ENCODE peak calls at places on chromosomes 3 and 15, in nine cellular contexts. One of them, this sample, is unnamed.
A peak's percentile ranks its signal among the peaks of the same experiment; 100 is the strongest.

GRCh38 chr3:43948013-43948412 is 257.3 kb downstream of the ABHD5 start:
- DNase-seq in left lung: no peak
- DNase-seq in Karpas-422: no peak
- DNase-seq in IMR-90: no peak
- DNase-seq in GM23338: no peak
- DNase-seq in ovary: no peak
- DNase-seq in stomach: no peak
- DNase-seq in pancreas: no peak
- DNase-seq in neural progenitor cell: no peak
- DNase-seq in this sample: no peak

GRCh38 chr3:71103430-71103881 is 480.1 kb downstream of the FOXP1 start:
- DNase-seq in pancreas: peak; percentile 44
- DNase-seq in neural progenitor cell: no peak
- DNase-seq in IMR-90: peak; percentile 62
- DNase-seq in stomach: peak; percentile 62
- DNase-seq in ovary: no peak
- DNase-seq in left lung: peak; percentile 61
- DNase-seq in Karpas-422: no peak
- DNase-seq in GM23338: no peak
- DNase-seq in this sample: no peak

GRCh38 chr15:63234479-63234878 is 42.9 kb upstream of the APH1B start:
- DNase-seq in ovary: no peak
- DNase-seq in left lung: peak; percentile 75
- DNase-seq in GM23338: peak; percentile 38
- DNase-seq in Karpas-422: no peak
- DNase-seq in stomach: peak; percentile 63
- DNase-seq in neural progenitor cell: no peak
- DNase-seq in IMR-90: peak; percentile 74
- DNase-seq in pancreas: no peak
- DNase-seq in this sample: no peak

GRCh38 chr15:96332854-96333193 is 2.3 kb downstream of the NR2F2 start:
- DNase-seq in stomach: no peak
- DNase-seq in Karpas-422: no peak
- DNase-seq in neural progenitor cell: no peak
- DNase-seq in pancreas: no peak
- DNase-seq in GM23338: no peak
- DNase-seq in ovary: no peak
- DNase-seq in IMR-90: no peak
- DNase-seq in left lung: no peak
- DNase-seq in this sample: no peak

GRCh38 chr3:5002174-5002870 is 23.1 kb downstream of the BHLHE40 start:
- DNase-seq in pancreas: no peak
- DNase-seq in ovary: no peak
- DNase-seq in Karpas-422: no peak
- DNase-seq in stomach: no peak
- DNase-seq in IMR-90: no peak
- DNase-seq in left lung: no peak
- DNase-seq in GM23338: no peak
- DNase-seq in neural progenitor cell: no peak
- DNase-seq in this sample: peak; percentile 82

GRCh38 chr15:56016281-56016680 is 22.9 kb upstream of the NEDD4 start:
- DNase-seq in GM23338: no peak
- DNase-seq in neural progenitor cell: no peak
- DNase-seq in Karpas-422: no peak
- DNase-seq in ovary: no peak
- DNase-seq in pancreas: no peak
- DNase-seq in left lung: no peak
- DNase-seq in IMR-90: no peak
- DNase-seq in stomach: no peak
- DNase-seq in this sample: no peak

GRCh38 chr3:18098960-18099587 is 326.1 kb downstream of the SATB1 start:
- DNase-seq in pancreas: no peak
- DNase-seq in left lung: no peak
- DNase-seq in neural progenitor cell: no peak
- DNase-seq in stomach: no peak
- DNase-seq in IMR-90: peak; percentile 85
- DNase-seq in Karpas-422: no peak
- DNase-seq in GM23338: peak; percentile 12
- DNase-seq in ovary: no peak
- DNase-seq in this sample: no peak

GRCh38 chr3:174430986-174431385 is 428.1 kb upstream of the NAALADL2 start:
- DNase-seq in Karpas-422: no peak
- DNase-seq in neural progenitor cell: peak; percentile 53
- DNase-seq in ovary: no peak
- DNase-seq in IMR-90: no peak
- DNase-seq in stomach: no peak
- DNase-seq in pancreas: no peak
- DNase-seq in left lung: no peak
- DNase-seq in GM23338: no peak
- DNase-seq in this sample: no peak

GRCh38 chr3:156948402-156949210 is 122.5 kb downstream of the LEKR1 start:
- DNase-seq in Karpas-422: peak; percentile 44
- DNase-seq in stomach: no peak
- DNase-seq in neural progenitor cell: no peak
- DNase-seq in GM23338: no peak
- DNase-seq in ovary: no peak
- DNase-seq in left lung: no peak
- DNase-seq in pancreas: no peak
- DNase-seq in IMR-90: no peak
- DNase-seq in this sample: no peak

GRCh38 chr3:46948830-46949671 is 27.5 kb downstream of the CCDC12 start:
- DNase-seq in Karpas-422: no peak
- DNase-seq in neural progenitor cell: no peak
- DNase-seq in IMR-90: no peak
- DNase-seq in ovary: no peak
- DNase-seq in left lung: peak; percentile 79
- DNase-seq in GM23338: peak; percentile 41
- DNase-seq in stomach: peak; percentile 60
- DNase-seq in pancreas: no peak
- DNase-seq in this sample: no peak

GRCh38 chr3:31230425-31230824 is 302.3 kb upstream of the STT3B start:
- DNase-seq in stomach: no peak
- DNase-seq in IMR-90: no peak
- DNase-seq in Karpas-422: no peak
- DNase-seq in left lung: no peak
- DNase-seq in GM23338: no peak
- DNase-seq in pancreas: no peak
- DNase-seq in neural progenitor cell: no peak
- DNase-seq in ovary: no peak
- DNase-seq in this sample: no peak

GRCh38 chr15:59157840-59158700 is 48.6 kb upstream of the LDHAL6B start:
- DNase-seq in pancreas: no peak
- DNase-seq in GM23338: no peak
- DNase-seq in Karpas-422: no peak
- DNase-seq in ovary: no peak
- DNase-seq in left lung: no peak
- DNase-seq in IMR-90: no peak
- DNase-seq in stomach: no peak
- DNase-seq in neural progenitor cell: no peak
- DNase-seq in this sample: no peak

DNA sequence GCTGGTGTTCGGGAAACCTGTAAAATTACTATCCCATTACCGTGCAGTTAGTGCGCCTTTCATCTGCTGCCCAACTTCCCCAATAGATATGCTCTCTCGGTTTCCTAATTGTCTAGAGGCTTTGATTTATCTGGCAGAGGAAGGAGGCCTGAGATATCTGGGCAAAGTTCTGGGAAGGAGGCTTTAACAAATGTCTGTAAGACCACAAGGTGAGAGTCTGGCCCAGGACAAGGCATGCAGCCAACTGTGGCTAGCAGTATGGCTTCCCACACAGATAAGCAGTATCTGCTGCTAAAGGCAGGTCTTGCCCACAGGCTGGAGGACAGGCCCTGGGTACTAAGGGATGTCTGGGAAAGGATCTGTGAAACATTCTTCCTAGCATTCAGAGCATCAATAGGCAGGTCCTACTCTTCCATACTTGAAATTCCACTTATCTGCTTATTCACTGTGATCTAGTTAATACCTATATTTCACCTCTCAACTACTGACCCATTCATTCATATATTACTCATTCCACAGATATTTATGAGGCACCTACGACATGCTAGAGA is 130.0 kb upstream of the SLC2A2 start:
- DNase-seq in left lung: no peak
- DNase-seq in IMR-90: no peak
- DNase-seq in Karpas-422: no peak
- DNase-seq in pancreas: no peak
- DNase-seq in neural progenitor cell: no peak
- DNase-seq in stomach: no peak
- DNase-seq in ovary: no peak
- DNase-seq in GM23338: no peak
- DNase-seq in this sample: no peak
- H3K4me3 ChIP-seq in left lung: no peak overlapping the region
- H3K4me3 ChIP-seq in IMR-90: no peak overlapping the region
- H3K4me3 ChIP-seq in Karpas-422: no peak overlapping the region
- H3K4me3 ChIP-seq in pancreas: no peak overlapping the region
- H3K4me3 ChIP-seq in neural progenitor cell: no peak overlapping the region
- H3K4me3 ChIP-seq in stomach: no peak overlapping the region
- H3K4me3 ChIP-seq in ovary: no peak overlapping the region
- H3K4me3 ChIP-seq in GM23338: no peak overlapping the region
- H3K4me3 ChIP-seq in this sample: no peak overlapping the region

GRCh38 chr3:2465842-2466241 is 367.2 kb downstream of the CNTN4 start:
- DNase-seq in neural progenitor cell: no peak
- DNase-seq in pancreas: no peak
- DNase-seq in Karpas-422: no peak
- DNase-seq in left lung: no peak
- DNase-seq in IMR-90: no peak
- DNase-seq in GM23338: no peak
- DNase-seq in ovary: no peak
- DNase-seq in stomach: no peak
- DNase-seq in this sample: no peak
- H3K27ac ChIP-seq in neural progenitor cell: no peak overlapping the region
- H3K27ac ChIP-seq in pancreas: no peak overlapping the region
- H3K27ac ChIP-seq in Karpas-422: no peak overlapping the region
- H3K27ac ChIP-seq in left lung: no peak overlapping the region
- H3K27ac ChIP-seq in IMR-90: no peak overlapping the region
- H3K27ac ChIP-seq in GM23338: no peak overlapping the region
- H3K27ac ChIP-seq in ovary: no peak overlapping the region
- H3K27ac ChIP-seq in stomach: no peak overlapping the region
- H3K27ac ChIP-seq in this sample: no peak overlapping the region

GRCh38 chr3:113908133-113908532 is 39.7 kb upstream of the ZDHHC23 start:
- DNase-seq in Karpas-422: no peak
- DNase-seq in GM23338: no peak
- DNase-seq in ovary: no peak
- DNase-seq in IMR-90: no peak
- DNase-seq in neural progenitor cell: no peak
- DNase-seq in stomach: no peak
- DNase-seq in left lung: no peak
- DNase-seq in pancreas: no peak
- DNase-seq in this sample: no peak

GRCh38 chr3:113910966-113911365 is 36.8 kb upstream of the ZDHHC23 start:
- DNase-seq in IMR-90: peak; percentile 21
- DNase-seq in neural progenitor cell: no peak
- DNase-seq in ovary: no peak
- DNase-seq in GM23338: no peak
- DNase-seq in Karpas-422: no peak
- DNase-seq in left lung: no peak
- DNase-seq in pancreas: no peak
- DNase-seq in stomach: no peak
- DNase-seq in this sample: no peak

GRCh38 chr3:113914646-113915045 is 33.2 kb upstream of the ZDHHC23 start:
- DNase-seq in left lung: no peak
- DNase-seq in neural progenitor cell: no peak
- DNase-seq in IMR-90: peak; percentile 75
- DNase-seq in pancreas: no peak
- DNase-seq in ovary: no peak
- DNase-seq in GM23338: no peak
- DNase-seq in Karpas-422: no peak
- DNase-seq in stomach: no peak
- DNase-seq in this sample: no peak

DNA sequence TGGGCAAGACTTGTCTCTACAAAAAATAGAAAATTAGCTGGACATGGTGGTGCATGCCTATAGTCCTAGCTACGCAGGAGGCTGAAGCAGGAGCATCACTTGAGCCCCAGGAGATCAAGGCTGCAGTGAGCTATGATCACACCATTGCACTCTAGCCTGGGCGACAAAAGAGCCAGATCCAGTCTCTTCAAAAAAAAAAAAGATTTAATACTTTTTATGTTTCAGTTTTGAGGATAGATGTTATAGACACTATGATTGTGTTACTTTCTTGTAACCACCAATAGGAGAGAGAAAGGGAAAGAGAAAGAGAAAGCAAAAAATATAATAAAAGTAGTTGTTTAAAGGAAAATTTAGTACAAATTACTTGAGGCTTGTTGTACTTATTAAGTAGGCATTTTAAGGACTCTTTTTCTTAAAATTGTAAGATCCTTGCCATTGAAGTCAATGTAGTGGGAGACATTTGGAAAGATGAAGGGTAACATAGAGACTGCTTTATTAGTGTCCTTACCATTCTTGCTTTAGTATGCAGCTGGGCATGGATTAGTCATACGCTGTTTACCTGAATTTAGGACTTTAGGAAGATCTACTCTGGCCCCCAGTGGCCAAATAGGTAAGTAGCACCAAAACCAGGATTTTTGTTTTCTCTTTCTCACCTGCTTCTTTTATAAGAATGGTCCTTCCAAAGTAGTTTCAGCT is 35.1 kb upstream of the ZDHHC23 start:
- DNase-seq in stomach: peak; percentile 39
- DNase-seq in neural progenitor cell: peak; percentile 73
- DNase-seq in GM23338: peak; percentile 94
- DNase-seq in IMR-90: peak; percentile 77
- DNase-seq in left lung: no peak
- DNase-seq in Karpas-422: peak; percentile 79
- DNase-seq in ovary: no peak
- DNase-seq in pancreas: peak; percentile 61
- DNase-seq in this sample: no peak
- H3K4me3 ChIP-seq in stomach: no peak overlapping the region
- H3K4me3 ChIP-seq in neural progenitor cell: no peak overlapping the region
- H3K4me3 ChIP-seq in GM23338: no peak overlapping the region
- H3K4me3 ChIP-seq in IMR-90: no peak overlapping the region
- H3K4me3 ChIP-seq in left lung: no peak overlapping the region
- H3K4me3 ChIP-seq in Karpas-422: no peak overlapping the region
- H3K4me3 ChIP-seq in ovary: no peak overlapping the region
- H3K4me3 ChIP-seq in pancreas: no peak overlapping the region
- H3K4me3 ChIP-seq in this sample: peak overlapping the region; percentile 13

DNA sequence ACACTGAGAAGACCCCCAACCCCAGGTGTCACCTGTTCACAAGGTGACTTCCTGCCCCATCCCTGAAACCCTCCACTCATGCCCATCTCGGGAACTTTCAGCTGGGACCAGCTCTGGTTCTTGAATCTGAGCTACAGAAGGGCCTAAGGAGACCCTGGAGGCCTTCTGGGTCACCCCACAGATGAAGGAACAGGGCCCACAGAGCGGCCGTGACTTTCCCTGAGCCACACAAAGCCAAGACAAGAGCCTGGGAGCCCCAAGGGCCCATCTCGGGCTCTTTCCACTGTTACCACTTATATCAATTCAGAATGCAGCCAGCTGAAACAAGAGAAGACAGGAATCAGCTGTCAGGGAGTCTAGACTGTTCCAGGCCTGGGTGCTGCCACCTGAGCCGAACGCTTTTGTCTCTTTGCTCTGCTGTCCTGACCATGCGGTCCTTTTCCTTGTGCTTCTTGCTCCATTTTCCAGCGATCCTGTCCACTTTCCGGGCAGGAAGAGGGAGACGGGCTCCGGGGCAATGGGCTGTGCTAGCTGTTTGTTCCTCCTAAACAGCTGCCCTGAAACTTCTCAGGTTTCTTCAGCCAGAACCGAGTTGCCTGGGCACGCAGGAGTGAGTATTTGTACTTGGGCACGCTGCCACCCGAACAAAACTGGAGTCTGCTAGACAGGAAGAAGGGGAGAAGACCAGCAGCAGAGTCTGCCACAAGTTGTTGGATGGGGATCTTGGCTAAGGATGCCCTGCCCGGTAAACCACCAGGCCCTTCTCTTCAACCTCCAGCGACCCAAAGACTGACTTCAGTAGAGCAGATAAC is 28.0 kb upstream of the PIGZ start:
- DNase-seq in IMR-90: no peak
- DNase-seq in stomach: no peak
- DNase-seq in Karpas-422: no peak
- DNase-seq in neural progenitor cell: no peak
- DNase-seq in ovary: peak; percentile 18
- DNase-seq in left lung: no peak
- DNase-seq in pancreas: no peak
- DNase-seq in GM23338: no peak
- DNase-seq in this sample: no peak
- H3K27ac ChIP-seq in IMR-90: no peak overlapping the region
- H3K27ac ChIP-seq in stomach: no peak overlapping the region
- H3K27ac ChIP-seq in Karpas-422: no peak overlapping the region
- H3K27ac ChIP-seq in neural progenitor cell: no peak overlapping the region
- H3K27ac ChIP-seq in ovary: no peak overlapping the region
- H3K27ac ChIP-seq in left lung: no peak overlapping the region
- H3K27ac ChIP-seq in pancreas: no peak overlapping the region
- H3K27ac ChIP-seq in GM23338: no peak overlapping the region
- H3K27ac ChIP-seq in this sample: no peak overlapping the region

This sample was measured in CD8-positive, alpha-beta T cell.